ENCODE peak calls at places on chromosome 12, in six cellular contexts. One of them, this sample, is unnamed.

GRCh38 chr12:43758728-43759563 is at the start of the genes IRAK4 and PUS7L:
- DNase-seq in NCI-H774: peak; percentile 99
- DNase-seq in activated naive CD8-positive, alpha-beta T cell treated with anti-CD3 and anti-CD28 coated beads, Interleukin-2, amount 50 U/mL, for 16 hours: peak; percentile 87
- DNase-seq in stimulated activated CD4-positive, alpha-beta T cell treated with anti-CD3 and anti-CD28 coated beads, Interleukin-1b, Interleukin-23, amount 100 ng/mL, for 1 hour: peak; percentile 89
- DNase-seq in GM04503: peak; percentile 73
- DNase-seq in stimulated activated CD8-positive, alpha-beta memory T cell treated with anti-CD3 and anti-CD28 coated beads, Interleukin-2, amount 100 ng/mL, for 1 hour: peak; percentile 89
- DNase-seq in this sample: peak; percentile 94

GRCh38 chr12:108306014-108306501 is 33.1 kb downstream of the CMKLR1 start:
- DNase-seq in NCI-H774: no peak
- DNase-seq in activated naive CD8-positive, alpha-beta T cell treated with anti-CD3 and anti-CD28 coated beads, Interleukin-2, amount 50 U/mL, for 16 hours: no peak
- DNase-seq in stimulated activated CD4-positive, alpha-beta T cell treated with anti-CD3 and anti-CD28 coated beads, Interleukin-1b, Interleukin-23, amount 100 ng/mL, for 1 hour: no peak
- DNase-seq in GM04503: peak; percentile 63
- DNase-seq in stimulated activated CD8-positive, alpha-beta memory T cell treated with anti-CD3 and anti-CD28 coated beads, Interleukin-2, amount 100 ng/mL, for 1 hour: no peak
- DNase-seq in this sample: no peak

GRCh38 chr12:64840949-64841717 is 16.7 kb downstream of the TBC1D30 start:
- DNase-seq in NCI-H774: peak; percentile 19
- DNase-seq in activated naive CD8-positive, alpha-beta T cell treated with anti-CD3 and anti-CD28 coated beads, Interleukin-2, amount 50 U/mL, for 16 hours: no peak
- DNase-seq in stimulated activated CD4-positive, alpha-beta T cell treated with anti-CD3 and anti-CD28 coated beads, Interleukin-1b, Interleukin-23, amount 100 ng/mL, for 1 hour: no peak
- DNase-seq in GM04503: no peak
- DNase-seq in stimulated activated CD8-positive, alpha-beta memory T cell treated with anti-CD3 and anti-CD28 coated beads, Interleukin-2, amount 100 ng/mL, for 1 hour: no peak
- DNase-seq in this sample: no peak

GRCh38 chr12:70080577-70080976 is 162.7 kb upstream of the CNOT2 start:
- DNase-seq in NCI-H774: no peak
- DNase-seq in activated naive CD8-positive, alpha-beta T cell treated with anti-CD3 and anti-CD28 coated beads, Interleukin-2, amount 50 U/mL, for 16 hours: no peak
- DNase-seq in stimulated activated CD4-positive, alpha-beta T cell treated with anti-CD3 and anti-CD28 coated beads, Interleukin-1b, Interleukin-23, amount 100 ng/mL, for 1 hour: no peak
- DNase-seq in GM04503: no peak
- DNase-seq in stimulated activated CD8-positive, alpha-beta memory T cell treated with anti-CD3 and anti-CD28 coated beads, Interleukin-2, amount 100 ng/mL, for 1 hour: no peak
- DNase-seq in this sample: no peak

GRCh38 chr12:88578821-88579518 is 1.3 kb downstream of the KITLG start:
- DNase-seq in NCI-H774: peak; percentile 58
- DNase-seq in activated naive CD8-positive, alpha-beta T cell treated with anti-CD3 and anti-CD28 coated beads, Interleukin-2, amount 50 U/mL, for 16 hours: no peak
- DNase-seq in stimulated activated CD4-positive, alpha-beta T cell treated with anti-CD3 and anti-CD28 coated beads, Interleukin-1b, Interleukin-23, amount 100 ng/mL, for 1 hour: no peak
- DNase-seq in GM04503: no peak
- DNase-seq in stimulated activated CD8-positive, alpha-beta memory T cell treated with anti-CD3 and anti-CD28 coated beads, Interleukin-2, amount 100 ng/mL, for 1 hour: no peak
- DNase-seq in this sample: no peak

GRCh38 chr12:119659289-119659897 is 8.5 kb upstream of the PRKAB1 start:
- DNase-seq in NCI-H774: peak; percentile 14
- DNase-seq in activated naive CD8-positive, alpha-beta T cell treated with anti-CD3 and anti-CD28 coated beads, Interleukin-2, amount 50 U/mL, for 16 hours: no peak
- DNase-seq in stimulated activated CD4-positive, alpha-beta T cell treated with anti-CD3 and anti-CD28 coated beads, Interleukin-1b, Interleukin-23, amount 100 ng/mL, for 1 hour: no peak
- DNase-seq in GM04503: no peak
- DNase-seq in stimulated activated CD8-positive, alpha-beta memory T cell treated with anti-CD3 and anti-CD28 coated beads, Interleukin-2, amount 100 ng/mL, for 1 hour: peak; percentile 8
- DNase-seq in this sample: peak; percentile 21

GRCh38 chr12:39105111-39105510 is 199.7 kb upstream of the CPNE8 start:
- DNase-seq in NCI-H774: no peak
- DNase-seq in activated naive CD8-positive, alpha-beta T cell treated with anti-CD3 and anti-CD28 coated beads, Interleukin-2, amount 50 U/mL, for 16 hours: no peak
- DNase-seq in stimulated activated CD4-positive, alpha-beta T cell treated with anti-CD3 and anti-CD28 coated beads, Interleukin-1b, Interleukin-23, amount 100 ng/mL, for 1 hour: no peak
- DNase-seq in GM04503: no peak
- DNase-seq in stimulated activated CD8-positive, alpha-beta memory T cell treated with anti-CD3 and anti-CD28 coated beads, Interleukin-2, amount 100 ng/mL, for 1 hour: no peak
- DNase-seq in this sample: no peak

GRCh38 chr12:121749267-121749666 is 36.7 kb downstream of the TMEM120B start:
- DNase-seq in NCI-H774: no peak
- DNase-seq in activated naive CD8-positive, alpha-beta T cell treated with anti-CD3 and anti-CD28 coated beads, Interleukin-2, amount 50 U/mL, for 16 hours: no peak
- DNase-seq in stimulated activated CD4-positive, alpha-beta T cell treated with anti-CD3 and anti-CD28 coated beads, Interleukin-1b, Interleukin-23, amount 100 ng/mL, for 1 hour: no peak
- DNase-seq in GM04503: no peak
- DNase-seq in stimulated activated CD8-positive, alpha-beta memory T cell treated with anti-CD3 and anti-CD28 coated beads, Interleukin-2, amount 100 ng/mL, for 1 hour: no peak
- DNase-seq in this sample: no peak

GRCh38 chr12:68958337-68958736 is 25.4 kb upstream of the CPM start:
- DNase-seq in NCI-H774: no peak
- DNase-seq in activated naive CD8-positive, alpha-beta T cell treated with anti-CD3 and anti-CD28 coated beads, Interleukin-2, amount 50 U/mL, for 16 hours: no peak
- DNase-seq in stimulated activated CD4-positive, alpha-beta T cell treated with anti-CD3 and anti-CD28 coated beads, Interleukin-1b, Interleukin-23, amount 100 ng/mL, for 1 hour: peak; percentile 1
- DNase-seq in GM04503: no peak
- DNase-seq in stimulated activated CD8-positive, alpha-beta memory T cell treated with anti-CD3 and anti-CD28 coated beads, Interleukin-2, amount 100 ng/mL, for 1 hour: no peak
- DNase-seq in this sample: no peak

GRCh38 chr12:107990325-107990724 is 138.8 kb upstream of the WSCD2 start:
- DNase-seq in NCI-H774: no peak
- DNase-seq in activated naive CD8-positive, alpha-beta T cell treated with anti-CD3 and anti-CD28 coated beads, Interleukin-2, amount 50 U/mL, for 16 hours: no peak
- DNase-seq in stimulated activated CD4-positive, alpha-beta T cell treated with anti-CD3 and anti-CD28 coated beads, Interleukin-1b, Interleukin-23, amount 100 ng/mL, for 1 hour: no peak
- DNase-seq in GM04503: no peak
- DNase-seq in stimulated activated CD8-positive, alpha-beta memory T cell treated with anti-CD3 and anti-CD28 coated beads, Interleukin-2, amount 100 ng/mL, for 1 hour: no peak
- DNase-seq in this sample: no peak

GRCh38 chr12:27781680-27782079 is 1.6 kb upstream of the MANSC4 start:
- DNase-seq in NCI-H774: no peak
- DNase-seq in activated naive CD8-positive, alpha-beta T cell treated with anti-CD3 and anti-CD28 coated beads, Interleukin-2, amount 50 U/mL, for 16 hours: no peak
- DNase-seq in stimulated activated CD4-positive, alpha-beta T cell treated with anti-CD3 and anti-CD28 coated beads, Interleukin-1b, Interleukin-23, amount 100 ng/mL, for 1 hour: no peak
- DNase-seq in GM04503: no peak
- DNase-seq in stimulated activated CD8-positive, alpha-beta memory T cell treated with anti-CD3 and anti-CD28 coated beads, Interleukin-2, amount 100 ng/mL, for 1 hour: no peak
- DNase-seq in this sample: no peak

GRCh38 chr12:121697093-121697698 is 15.4 kb upstream of the TMEM120B start:
- DNase-seq in NCI-H774: peak; percentile 53
- DNase-seq in activated naive CD8-positive, alpha-beta T cell treated with anti-CD3 and anti-CD28 coated beads, Interleukin-2, amount 50 U/mL, for 16 hours: no peak
- DNase-seq in stimulated activated CD4-positive, alpha-beta T cell treated with anti-CD3 and anti-CD28 coated beads, Interleukin-1b, Interleukin-23, amount 100 ng/mL, for 1 hour: no peak
- DNase-seq in GM04503: no peak
- DNase-seq in stimulated activated CD8-positive, alpha-beta memory T cell treated with anti-CD3 and anti-CD28 coated beads, Interleukin-2, amount 100 ng/mL, for 1 hour: no peak
- DNase-seq in this sample: no peak

GRCh38 chr12:84113666-84114065 is 798.9 kb downstream of the SLC6A15 start:
- DNase-seq in NCI-H774: no peak
- DNase-seq in activated naive CD8-positive, alpha-beta T cell treated with anti-CD3 and anti-CD28 coated beads, Interleukin-2, amount 50 U/mL, for 16 hours: no peak
- DNase-seq in stimulated activated CD4-positive, alpha-beta T cell treated with anti-CD3 and anti-CD28 coated beads, Interleukin-1b, Interleukin-23, amount 100 ng/mL, for 1 hour: no peak
- DNase-seq in GM04503: no peak
- DNase-seq in stimulated activated CD8-positive, alpha-beta memory T cell treated with anti-CD3 and anti-CD28 coated beads, Interleukin-2, amount 100 ng/mL, for 1 hour: no peak
- DNase-seq in this sample: no peak